ENCODE peak calls at places on chromosomes 6 and 20, in four cellular contexts. E is lower lobe of right lung, N is GM06990, J is pancreas. A is an unnamed sample.

GRCh38 chr20:31719644-31720485 is 2.8 kb downstream of the BCL2L1 start:
- DNase-seq in E (no peak), N (no peak), J (no peak), A (peak; percentile 37)

GRCh38 chr6:21414065-21414464 is 179.5 kb upstream of the SOX4 start:
- DNase-seq in E (no peak), N (no peak), J (no peak), A (no peak)

GRCh38 chr6:117771403-117771802 is 96.1 kb downstream of the NUS1 start:
- DNase-seq in E (no peak), N (peak; percentile 71), J (no peak), A (no peak)

GRCh38 chr6:35804996-35805736 is at the start of gene LHFPL5:
- DNase-seq in E (peak; percentile 55), N (no peak), J (peak; percentile 80), A (no peak)

GRCh38 chr20:23103284-23104018 is 17.3 kb upstream of the CD93 start:
- DNase-seq in E (no peak), N (no peak), J (no peak), A (peak; percentile 50)

GRCh38 chr20:48672324-48672723 is 155.5 kb downstream of the PREX1 start:
- DNase-seq in E (no peak), N (no peak), J (no peak), A (no peak)

GRCh38 chr6:153325661-153326060 is 194.6 kb upstream of the RGS17 start:
- DNase-seq in E (no peak), N (no peak), J (no peak), A (no peak)

GRCh38 chr20:63574829-63575720 is 1.0 kb upstream of the HELZ2 start:
- DNase-seq in E (no peak), N (no peak), J (no peak), A (no peak)

GRCh38 chr6:100470721-100471120 is 6.0 kb upstream of the SIM1 start:
- DNase-seq in E (no peak), N (no peak), J (no peak), A (no peak)

GRCh38 chr20:50054626-50055511 is 58.1 kb downstream of the UBE2V1 start:
- DNase-seq in E (no peak), N (no peak), J (no peak), A (no peak)

GRCh38 chr6:35677456-35677855 is 11.3 kb downstream of the FKBP5 start:
- DNase-seq in E (no peak), N (no peak), J (no peak), A (no peak)

GRCh38 chr20:57008217-57008616 is 258.2 kb downstream of the BMP7 start:
- DNase-seq in E (no peak), N (no peak), J (no peak), A (peak; percentile 18)

GRCh38 chr6:181049-181654 is 111.1 kb upstream of the DUSP22 start:
- DNase-seq in E (no peak), N (peak; percentile 62), J (no peak), A (no peak)

GRCh38 chr6:167141667-167142432 is 15.9 kb downstream of the GPR31 start:
- DNase-seq in E (peak; percentile 67), N (peak; percentile 75), J (no peak), A (peak; percentile 16)

GRCh38 chr6:87573307-87574024 is 16.3 kb downstream of the RARS2 start:
- DNase-seq in E (no peak), N (no peak), J (no peak), A (no peak)

GRCh38 chr6:25637946-25638345 is 14.1 kb upstream of the SCGN start:
- DNase-seq in E (no peak), N (no peak), J (peak; percentile 48), A (peak; percentile 15)

GRCh38 chr20:58020656-58021454 is 207.6 kb downstream of the ANKRD60 start:
- DNase-seq in E (no peak), N (no peak), J (no peak), A (no peak)

GRCh38 chr6:146545608-146546007 is 2.0 kb downstream of the RAB32 start:
- DNase-seq in E (no peak), N (no peak), J (no peak), A (peak; percentile 42)

GRCh38 chr6:115485400-115485799 is 575.3 kb downstream of the FRK start:
- DNase-seq in E (no peak), N (no peak), J (no peak), A (no peak)

GRCh38 chr6:167770291-167770955 is 56.3 kb upstream of the AFDN start:
- DNase-seq in E (peak; percentile 9), N (no peak), J (no peak), A (no peak)

GRCh38 chr6:23106951-23107350 is 537.6 kb downstream of the HDGFL1 start:
- DNase-seq in E (no peak), N (no peak), J (no peak), A (peak; percentile 41)

GRCh38 chr20:37727247-37727956 is 33.6 kb downstream of the CTNNBL1 start:
- DNase-seq in E (no peak), N (no peak), J (no peak), A (no peak)

GRCh38 chr6:163985710-163986109 is 571.2 kb downstream of the QKI start:
- DNase-seq in E (no peak), N (no peak), J (no peak), A (no peak)

GRCh38 chr6:106927531-106928398 is 46.8 kb downstream of the CD24 start:
- DNase-seq in E (no peak), N (no peak), J (peak; percentile 79), A (peak; percentile 41)

GRCh38 chr6:90502381-90502780 is 84.5 kb downstream of the MAP3K7 start:
- DNase-seq in E (no peak), N (no peak), J (no peak), A (no peak)

GRCh38 chr6:33634203-33634727 is 13.1 kb downstream of the ITPR3 start:
- DNase-seq in E (peak; percentile 66), N (no peak), J (peak; percentile 45), A (no peak)

GRCh38 chr20:35511814-35512420 is 17.5 kb downstream of the C20orf173 start:
- DNase-seq in E (no peak), N (no peak), J (no peak), A (peak; percentile 29)

GRCh38 chr20:35506872-35507638 is 22.4 kb downstream of the C20orf173 start:
- DNase-seq in E (no peak), N (no peak), J (no peak), A (peak; percentile 18)

GRCh38 chr20:35510946-35511735 is 18.3 kb downstream of the C20orf173 start:
- DNase-seq in E (no peak), N (no peak), J (no peak), A (no peak)

GRCh38 chr20:35506179-35506578 is 23.3 kb downstream of the C20orf173 start:
- DNase-seq in E (no peak), N (no peak), J (no peak), A (no peak)

DNA sequence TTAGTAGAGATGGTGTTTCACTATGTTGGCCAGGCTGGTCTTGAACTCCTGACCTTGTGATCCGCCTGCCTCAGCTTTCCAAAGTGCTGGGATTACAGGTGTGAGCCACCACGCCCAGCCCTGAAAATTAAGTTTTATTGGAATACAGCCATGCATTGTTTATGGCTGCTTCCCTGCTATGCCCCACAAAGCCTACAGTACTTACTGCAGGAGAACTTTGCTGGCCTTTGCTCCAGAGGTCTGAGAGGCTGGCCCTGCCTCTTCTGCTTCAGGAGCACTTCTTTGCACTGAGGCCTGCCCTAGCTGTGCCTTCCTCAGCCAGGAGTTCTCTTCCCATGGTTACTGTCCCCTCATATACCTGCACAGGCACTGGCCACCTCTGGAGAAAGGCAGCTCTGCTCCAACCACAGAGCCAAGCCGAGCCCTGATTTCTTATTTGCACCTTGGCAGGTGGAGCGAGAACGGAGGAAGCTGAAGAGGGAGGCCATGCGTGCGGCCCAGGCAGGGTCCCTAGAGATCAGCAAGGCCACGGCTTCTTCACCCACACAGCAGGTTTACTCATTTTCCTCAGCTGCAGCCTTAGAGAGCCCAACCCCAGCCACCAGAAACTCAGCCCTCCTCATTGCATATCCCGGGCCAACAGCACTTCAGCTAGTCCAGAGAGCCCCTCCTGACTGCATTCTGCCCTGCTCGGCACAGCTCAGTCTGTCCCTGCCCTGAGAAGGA is 20.8 kb downstream of the C20orf173 start:
- DNase-seq in E (no peak), N (no peak), J (no peak), A (no peak)
- H3K36me3 ChIP-seq in E (peaks cover 95% of the 10 kb centered on the region), N (peaks cover 51% of the 10 kb centered on the region), J (no peaks in the 10 kb centered on the region), A (peaks cover 25% of the 10 kb centered on the region)

GRCh38 chr6:84762220-84762940 is 2.0 kb downstream of the TBX18 start:
- DNase-seq in E (no peak), N (no peak), J (no peak), A (no peak)

GRCh38 chr6:84763397-84764331 is 734 bp downstream of the TBX18 start:
- DNase-seq in E (peak; percentile 46), N (peak; percentile 59), J (no peak), A (peak; percentile 42)

GRCh38 chr6:84766118-84766683 is 1.8 kb upstream of the TBX18 start:
- DNase-seq in E (no peak), N (no peak), J (no peak), A (no peak)

GRCh38 chr6:84764332-84765049 is at the start of gene TBX18:
- DNase-seq in E (peak; percentile 61), N (no peak), J (peak; percentile 55), A (peak; percentile 91)

DNA sequence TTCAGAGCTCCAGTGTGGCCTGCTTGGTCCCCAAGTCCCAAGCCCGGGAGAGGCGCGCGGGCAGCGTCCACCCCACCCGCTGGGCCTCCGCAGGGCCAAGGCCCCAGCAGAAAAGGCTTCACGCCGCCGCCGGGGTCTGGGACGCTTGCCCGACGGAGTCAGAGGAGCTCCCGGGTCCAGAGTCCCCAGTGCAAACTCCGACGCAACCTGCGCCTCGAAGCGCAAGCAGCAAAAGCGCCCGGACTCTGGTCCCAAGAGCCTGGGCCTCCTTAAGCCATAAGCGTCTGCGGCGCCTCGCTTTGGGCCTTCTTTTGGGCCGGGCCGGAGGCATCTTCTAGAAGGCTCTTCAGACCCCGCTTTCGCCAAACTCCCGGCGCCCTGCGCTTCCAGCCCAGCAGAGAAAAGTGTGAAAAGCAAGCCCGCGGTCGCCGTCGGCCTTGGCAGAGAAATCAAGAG is 1.4 kb downstream of the TBX18 start:
- DNase-seq in E (peak; percentile 43), N (no peak), J (no peak), A (no peak)
- H3K27me3 ChIP-seq in E (peaks cover 96% of the 10 kb centered on the region), N (no peaks in the 10 kb centered on the region), J (no peaks in the 10 kb centered on the region), A (peaks cover 49% of the 10 kb centered on the region)

DNA sequence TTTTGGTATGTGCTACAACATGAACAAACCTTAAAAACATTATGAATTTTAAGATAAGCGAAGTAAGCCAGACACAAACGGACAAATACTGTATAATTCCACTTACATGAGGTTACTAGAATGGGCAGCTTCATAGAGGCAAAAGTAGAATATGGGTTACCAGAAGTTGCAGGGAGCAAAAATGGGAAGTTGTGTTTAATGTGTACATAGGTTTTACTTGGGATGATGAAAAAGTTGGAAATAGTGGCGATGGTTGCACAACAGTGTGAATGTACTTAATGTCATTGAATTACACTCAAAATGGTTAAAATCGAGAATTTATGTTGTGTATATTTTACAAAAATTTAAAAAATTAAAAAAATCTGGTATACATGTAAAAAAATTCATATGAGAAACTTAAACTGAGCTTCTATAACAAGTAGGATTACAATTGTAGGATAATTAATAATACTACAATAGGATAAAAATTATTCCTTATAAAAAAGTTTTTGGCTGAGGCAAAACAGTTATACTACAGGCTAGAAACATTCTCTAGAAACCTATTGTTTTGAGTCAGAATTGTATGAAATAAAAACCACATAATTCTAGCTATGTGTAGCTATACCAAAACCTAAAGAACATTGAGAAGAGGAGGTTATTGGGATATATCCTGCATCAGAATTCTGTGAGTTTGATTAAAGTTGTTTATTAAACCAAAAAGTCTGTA is 24.8 kb upstream of the DYNLRB1 start:
- DNase-seq in E (no peak), N (no peak), J (no peak), A (no peak)
- H3K36me3 ChIP-seq in E (peaks cover 93% of the 10 kb centered on the region), N (peaks cover 7% of the 10 kb centered on the region), J (no peaks in the 10 kb centered on the region), A (peaks cover 12% of the 10 kb centered on the region)

DNA sequence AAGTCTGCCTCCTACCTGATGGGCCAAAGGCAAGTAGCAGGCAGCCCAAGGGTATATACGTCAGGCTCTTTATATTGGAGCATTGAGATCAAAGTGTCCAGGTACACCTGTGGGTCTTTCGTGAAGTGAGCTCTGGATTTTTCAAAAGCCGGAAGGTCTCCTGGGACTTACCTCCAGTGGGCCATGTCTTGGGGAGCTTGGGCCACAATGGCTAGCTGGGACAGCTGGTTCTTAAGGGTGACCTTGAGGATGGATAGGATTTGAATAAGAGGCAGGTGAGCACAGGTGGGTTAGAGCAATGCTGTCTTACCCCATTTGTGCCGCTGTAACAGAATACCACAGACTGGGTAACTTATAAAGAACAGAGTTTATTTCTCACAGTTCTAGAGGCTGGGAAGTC is 153.4 kb downstream of the CDC5L start:
- DNase-seq in E (no peak), N (no peak), J (no peak), A (no peak)
- H3K27me3 ChIP-seq in E (no peaks in the 10 kb centered on the region), N (no peaks in the 10 kb centered on the region), J (no peaks in the 10 kb centered on the region), A (no peaks in the 10 kb centered on the region)